ENCODE peak calls at places on chromosome 19, in seven cellular contexts. N is H9, F is H1, C is IMR-90, P is neuronal stem cell, A is mesendoderm, Y is mesenchymal stem cell. D is an unnamed sample. For H3K4me1, the result is how much of the 10 kb centered on the place peaks cover.

GRCh38 chr19:45901912-45902650 is at the start of gene MYPOP:
- DNase-seq in Y (peak), C (no peak), P (no peak), N (peak), F (no peak), A (peak), D (no peak)

GRCh38 chr19:14554382-14554812 is 17.5 kb downstream of the NDUFB7 start:
- DNase-seq in N (peak), A (peak), Y (no peak), C (no peak), F (no peak), P (no peak), D (peak)

GRCh38 chr19:39599116-39599515 is 3.2 kb upstream of the LGALS13 start:
- DNase-seq in F (no peak), Y (peak), P (peak), C (peak), N (no peak), A (peak), D (peak)

GRCh38 chr19:18848860-18849661 is 17.3 kb downstream of the UPF1 start:
- DNase-seq in N (no peak), Y (no peak), F (no peak), C (peak), P (no peak), A (peak), D (peak)

GRCh38 chr19:8481191-8481590 is 21.2 kb downstream of the PRAM1 start:
- DNase-seq in N (no peak), Y (no peak), A (no peak), F (no peak), P (no peak), C (no peak), D (peak)

GRCh38 chr19:49333426-49334288 is 1.5 kb upstream of the CD37 start:
- DNase-seq in Y (peak), N (peak), P (no peak), F (no peak), A (no peak), C (peak), D (no peak)

GRCh38 chr19:13024126-13024957 is 29.1 kb downstream of the NFIX start:
- DNase-seq in A (peak), P (no peak), N (no peak), F (no peak), Y (peak), C (peak), D (no peak)

GRCh38 chr19:41703602-41704293 is 4.7 kb upstream of the CEACAM5 start:
- DNase-seq in P (no peak), Y (no peak), F (no peak), N (peak), A (no peak), C (no peak), D (no peak)

GRCh38 chr19:3868770-3869456 is at the start of gene ZFR2:
- DNase-seq in C (no peak), Y (no peak), P (no peak), F (no peak), N (peak), A (peak), D (no peak)

GRCh38 chr19:38388310-38389100 is at the start of gene SPRED3:
- DNase-seq in N (no peak), P (no peak), Y (no peak), A (no peak), F (no peak), C (peak), D (no peak)

GRCh38 chr19:30385174-30385573 is 13.0 kb downstream of the ZNF536 start:
- DNase-seq in P (no peak), N (no peak), A (no peak), F (no peak), C (no peak), Y (no peak), D (no peak)

GRCh38 chr19:42282036-42282762 is 13.1 kb downstream of the CIC start:
- DNase-seq in C (peak), Y (peak), F (no peak), N (no peak), A (no peak), P (no peak), D (no peak)

GRCh38 chr19:11265785-11266236 is 3.5 kb upstream of the DOCK6 start:
- DNase-seq in C (no peak), N (no peak), Y (no peak), A (no peak), F (no peak), P (no peak), D (no peak)

GRCh38 chr19:6616011-6616410 is 25.1 kb upstream of the CD70 start:
- DNase-seq in F (no peak), Y (no peak), C (no peak), A (no peak), N (no peak), P (no peak), D (no peak)

GRCh38 chr19:3095375-3096191 is 1.4 kb downstream of the GNA11 start:
- DNase-seq in P (peak), C (no peak), A (peak), F (peak), Y (peak), N (peak), D (peak)

GRCh38 chr19:38666662-38667448 is 19.4 kb downstream of the ACTN4 start:
- DNase-seq in P (peak), N (no peak), F (no peak), C (peak), Y (peak), A (peak), D (no peak)

GRCh38 chr19:11860721-11861120 is 12.2 kb downstream of the ZNF439 start:
- DNase-seq in N (no peak), F (no peak), P (no peak), A (no peak), C (no peak), Y (no peak), D (peak)

GRCh38 chr19:13718733-13719132 is 45.6 kb upstream of the MRI1 start:
- DNase-seq in A (peak), N (peak), P (peak), F (peak), C (peak), Y (no peak), D (no peak)

GRCh38 chr19:5563941-5564612 is 3.7 kb downstream of the TINCR start:
- DNase-seq in F (no peak), Y (peak), C (peak), N (no peak), P (no peak), A (peak), D (peak)

GRCh38 chr19:27906081-27906480 is 1306.9 kb downstream of the UQCRFS1 start:
- DNase-seq in A (no peak), C (no peak), P (no peak), F (no peak), Y (no peak), N (no peak), D (no peak)

GRCh38 chr19:51439021-51439465 is 19.2 kb downstream of the SIGLEC8 start:
- DNase-seq in C (no peak), N (peak), F (no peak), Y (no peak), P (no peak), A (peak), D (no peak)

GRCh38 chr19:50465000-50465399 is 11.3 kb upstream of the EMC10 start:
- DNase-seq in Y (no peak), F (no peak), A (no peak), N (no peak), C (no peak), P (no peak), D (no peak)

GRCh38 chr19:37467608-37468090 is 405 bp upstream of the ZNF569 start:
- DNase-seq in N (no peak), F (no peak), A (no peak), Y (no peak), C (no peak), P (no peak), D (no peak)

GRCh38 chr19:49442793-49443365 is 1.6 kb upstream of the SLC17A7 start:
- DNase-seq in F (peak), N (peak), P (peak), Y (peak), A (peak), C (peak), D (peak)

GRCh38 chr19:7658219-7658686 is 10.6 kb upstream of the RETN start:
- DNase-seq in A (peak), P (no peak), N (no peak), C (no peak), F (no peak), Y (no peak), D (no peak)

GRCh38 chr19:49141352-49141751 is 13.8 kb downstream of the HRC start:
- DNase-seq in Y (no peak), N (no peak), P (no peak), C (no peak), F (no peak), A (no peak), D (no peak)

GRCh38 chr19:41373993-41374392 is 2.3 kb upstream of the TMEM91 start:
- DNase-seq in C (peak), Y (peak), A (no peak), N (no peak), F (no peak), P (no peak), D (peak)

GRCh38 chr19:7395793-7396192 is 47.1 kb downstream of the ARHGEF18 start:
- DNase-seq in P (no peak), N (no peak), A (no peak), F (no peak), Y (peak), C (no peak), D (no peak)

GRCh38 chr19:39430675-39431593 is 4.8 kb downstream of the RPS16 start:
- DNase-seq in P (no peak), C (peak), Y (peak), F (no peak), A (peak), N (peak), D (peak)

GRCh38 chr19:38736036-38736412 is 8.2 kb downstream of the CAPN12 start:
- DNase-seq in P (no peak), C (no peak), Y (peak), N (peak), F (no peak), A (peak), D (peak)

GRCh38 chr19:52735734-52736133 is 890 bp upstream of the ZNF611 start:
- DNase-seq in P (peak), Y (peak), N (peak), F (peak), C (no peak), A (peak), D (peak)

GRCh38 chr19:50480281-50481111 is 3.8 kb upstream of the GARIN5A start:
- DNase-seq in C (no peak), A (no peak), P (no peak), F (no peak), Y (no peak), N (no peak), D (no peak)

GRCh38 chr19:36059180-36059910 is 4.6 kb downstream of the WDR62 start:
- DNase-seq in A (peak), N (no peak), Y (no peak), P (no peak), F (no peak), C (no peak), D (no peak)

GRCh38 chr19:31253816-31254551 is 95.3 kb downstream of the TSHZ3 start:
- DNase-seq in N (no peak), P (no peak), F (no peak), C (peak), A (peak), Y (no peak), D (peak)

GRCh38 chr19:4304509-4305252 is at the start of gene FSD1:
- DNase-seq in C (peak), F (peak), Y (peak), P (peak), A (peak), N (peak), D (no peak)

GRCh38 chr19:39845621-39846175 is 481 bp downstream of the FBL start:
- DNase-seq in F (no peak), C (no peak), P (no peak), Y (peak), N (no peak), A (peak), D (peak)

GRCh38 chr19:5795382-5795919 is 4.5 kb upstream of the DUS3L start:
- DNase-seq in N (no peak), P (no peak), F (no peak), Y (no peak), C (no peak), A (no peak), D (no peak)

DNA sequence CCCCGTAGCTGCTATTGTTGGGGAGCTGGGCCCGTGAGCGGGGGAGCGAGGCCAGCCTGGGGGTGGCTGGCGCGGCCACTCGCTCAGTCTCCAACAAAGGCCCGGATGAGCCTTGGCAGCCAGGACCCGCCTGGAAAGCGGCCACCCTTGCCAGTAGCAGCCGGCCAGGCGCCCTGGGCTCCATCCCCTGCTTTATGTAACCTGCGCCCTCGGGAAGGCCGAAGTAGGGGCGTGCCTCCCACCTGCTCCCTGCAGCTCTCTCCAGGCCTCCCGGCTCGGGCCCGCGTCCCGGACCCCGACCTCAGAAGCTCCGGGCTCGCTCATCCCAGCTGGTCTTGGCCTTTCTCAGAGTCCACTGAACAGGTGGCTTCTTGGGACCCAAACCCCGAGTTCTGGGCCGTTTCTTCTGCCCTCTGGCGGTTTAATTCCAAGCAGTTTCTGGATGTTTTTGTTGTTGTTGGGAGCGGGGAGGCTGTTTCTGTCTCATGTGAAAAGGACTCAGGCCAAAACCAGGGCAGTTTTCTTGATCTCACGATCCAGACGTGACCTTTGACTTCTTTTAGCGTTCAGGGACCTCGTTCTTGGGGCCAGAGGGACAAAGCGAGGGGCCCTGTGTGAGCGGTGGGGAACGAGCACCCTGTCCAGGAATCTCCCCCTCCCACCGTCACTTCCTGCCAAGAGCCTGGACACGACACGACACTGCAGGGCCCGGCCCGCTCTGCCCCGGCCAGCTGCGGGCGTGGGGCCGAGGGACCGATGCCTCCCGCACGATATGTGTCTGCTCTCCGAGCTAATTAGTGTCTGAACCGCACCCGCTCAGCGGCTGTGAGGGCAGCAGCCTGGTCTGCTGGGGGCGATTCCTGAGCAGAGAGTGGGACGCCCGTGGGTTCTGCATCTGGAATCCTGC is 1.3 kb downstream of the CDC34 start:
- DNase-seq in F (no peak), A (peak), P (no peak), C (peak), Y (peak), N (peak), D (peak)
- H2BK120ac ChIP-seq in F (no peak), A (no peak), P (no peak), C (no peak), Y (peak), N (no peak), D (peak)

GRCh38 chr19:54273811-54274210 is 7.1 kb downstream of the LILRB2 start:
- DNase-seq in A (no peak), N (no peak), C (no peak), P (no peak), Y (no peak), F (no peak), D (no peak)
- H3K4me1 ChIP-seq in A (under half), N (under half), C (under half), P (under half), Y (under half), F (under half), D (under half)

GRCh38 chr19:17340871-17341357 is 3.6 kb downstream of the GTPBP3 start:
- DNase-seq in N (peak), F (no peak), C (no peak), Y (no peak), P (no peak), A (peak), D (no peak)

GRCh38 chr19:17337675-17338439 is 504 bp downstream of the GTPBP3 start:
- DNase-seq in P (no peak), A (no peak), C (no peak), N (no peak), Y (no peak), F (no peak), D (peak)

GRCh38 chr19:17338440-17339078 is 1.2 kb downstream of the GTPBP3 start:
- DNase-seq in Y (no peak), F (no peak), N (no peak), C (no peak), P (no peak), A (no peak), D (no peak)

GRCh38 chr19:17340302-17340870 is 3.0 kb downstream of the GTPBP3 start:
- DNase-seq in F (peak), P (no peak), Y (no peak), A (peak), C (no peak), N (peak), D (no peak)

GRCh38 chr19:17339088-17339741 is 1.9 kb downstream of the GTPBP3 start:
- DNase-seq in N (peak), Y (no peak), C (no peak), F (no peak), P (no peak), A (peak), D (no peak)
- H3K4me2 ChIP-seq in N (no peak), Y (no peak), C (no peak), F (peak), P (peak), A (no peak), D (no peak)

DNA sequence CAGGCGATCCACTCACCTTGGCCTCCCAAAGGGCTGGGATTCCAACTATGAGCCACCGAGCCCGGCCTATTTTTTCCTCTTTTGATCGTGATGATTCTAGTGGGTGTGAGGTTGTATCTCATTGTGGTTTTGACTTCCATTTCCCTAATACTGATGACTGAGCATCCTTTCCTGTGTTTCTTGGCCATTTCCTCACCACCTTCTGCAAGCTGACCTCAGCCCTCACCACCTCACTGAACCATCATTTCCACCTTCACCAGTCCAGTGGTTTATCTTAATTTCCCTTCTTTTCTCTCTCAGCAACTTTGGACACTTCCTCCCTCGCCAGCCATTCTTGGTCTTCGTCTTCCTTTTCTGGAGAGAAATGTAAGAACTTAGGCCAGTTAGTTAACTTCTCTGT is 13.0 kb upstream of the BICRA start:
- DNase-seq in A (no peak), N (no peak), P (no peak), C (no peak), Y (no peak), F (no peak), D (no peak)
- H2BK120ac ChIP-seq in A (no peak), N (no peak), P (no peak), C (no peak), Y (no peak), F (no peak), D (no peak)

DNA sequence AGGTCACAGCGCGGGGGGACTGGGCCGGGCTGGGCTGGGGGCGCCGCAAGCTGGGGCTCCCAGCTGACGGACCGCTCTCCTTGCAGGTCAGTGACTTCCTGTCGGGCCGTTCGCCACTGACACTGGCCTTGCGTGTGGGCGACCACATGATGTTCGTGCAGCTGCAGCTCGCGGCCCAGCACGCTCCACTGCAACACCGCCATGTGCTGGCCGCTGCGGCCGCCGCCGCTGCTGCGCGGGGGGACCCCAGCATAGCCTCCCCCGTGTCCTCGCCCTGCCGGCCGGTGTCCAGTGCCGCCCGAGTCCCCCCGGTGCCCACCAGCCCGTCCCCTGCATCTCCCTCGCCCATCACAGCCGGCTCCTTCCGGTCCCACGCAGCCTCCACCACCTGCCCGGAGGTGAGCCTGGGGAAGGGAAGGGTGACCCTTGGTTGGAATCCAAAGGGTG is 5.7 kb downstream of the MIDN start:
- DNase-seq in P (no peak), C (no peak), A (no peak), Y (no peak), F (no peak), N (no peak), D (no peak)
- H3K4me1 ChIP-seq in P (under half), C (under half), A (under half), Y (under half), F (under half), N (under half), D (under half)

D was measured in trophoblast cell.